ENCODE peak calls at places on chromosome 14, in four cellular contexts. X is activated CD4-positive, alpha-beta T cell treated with anti-CD3 and anti-CD28 coated beads, Interleukin-2, amount 50 U/mL, for 1 hour; D is fibroblast of the conjunctiva; P is HuH-7.5. E is an unnamed sample.

GRCh38 chr14:29637406-29637805 is 290.2 kb downstream of the PRKD1 start:
- DNase-seq in X (no peak), P (no peak), D (peak; percentile 41), E (peak; percentile 70)

GRCh38 chr14:72926292-72927028 is at the start of gene DCAF4:
- DNase-seq in X (peak; percentile 91), D (peak; percentile 95), P (peak; percentile 93), E (peak; percentile 99)

GRCh38 chr14:92496458-92496857 is 17.1 kb upstream of the RIN3 start:
- DNase-seq in P (no peak), D (no peak), X (no peak), E (no peak)

GRCh38 chr14:70622111-70622712 is 19.5 kb upstream of the TTC9 start:
- DNase-seq in X (peak; percentile 52), P (no peak), D (no peak), E (peak; percentile 25)

GRCh38 chr14:105294142-105294597 is 6.6 kb downstream of the BRF1 start:
- DNase-seq in X (peak; percentile 68), P (no peak), D (no peak), E (no peak)

GRCh38 chr14:24535737-24536136 is 27.7 kb upstream of the CMA1 start:
- DNase-seq in P (no peak), X (no peak), D (no peak), E (no peak)

GRCh38 chr14:91177073-91177796 is 63.4 kb downstream of the DGLUCY start:
- DNase-seq in X (peak; percentile 66), D (peak; percentile 44), P (peak; percentile 43), E (peak; percentile 54)

GRCh38 chr14:57189070-57189469 is 79.6 kb downstream of the EXOC5 start:
- DNase-seq in D (no peak), X (no peak), P (no peak), E (peak; percentile 18)

GRCh38 chr14:101563654-101564443 is 2.6 kb downstream of the DIO3 start:
- DNase-seq in D (no peak), X (no peak), P (no peak), E (no peak)

GRCh38 chr14:36522972-36523685 is 3.1 kb upstream of the NKX2-1 start:
- DNase-seq in P (no peak), D (no peak), X (no peak), E (no peak)

GRCh38 chr14:103002578-103003350 is 54.6 kb downstream of the CDC42BPB start:
- DNase-seq in D (no peak), X (no peak), P (no peak), E (no peak)

GRCh38 chr14:90418053-90418452 is 21.2 kb downstream of the CALM1 start:
- DNase-seq in D (no peak), P (no peak), X (no peak), E (no peak)

E was measured in stromal cell of bone marrow.